ENCODE peak calls at places on chromosome 10, in five cellular contexts. D, J, F, P and K are unnamed samples. For H3K4me1, the result is how much of the 10 kb centered on the place peaks cover.

GRCh38 chr10:91090761-91091529 is 129.5 kb upstream of the PCGF5 start:
- DNase-seq in D (no peak), J (no peak), F (no peak), P (peak), K (no peak)

GRCh38 chr10:74824184-74825032 is 2.0 kb upstream of the KAT6B start:
- DNase-seq in D (no peak), J (peak), F (peak), P (peak), K (no peak)

GRCh38 chr10:125698599-125698998 is 15.6 kb upstream of the TEX36 start:
- DNase-seq in D (no peak), J (no peak), F (no peak), P (no peak), K (no peak)

GRCh38 chr10:12587408-12587807 is 238.1 kb downstream of the CAMK1D start:
- DNase-seq in D (no peak), J (no peak), F (no peak), P (no peak), K (no peak)

GRCh38 chr10:34649385-34649784 is 165.7 kb downstream of the PARD3 start:
- DNase-seq in D (no peak), J (no peak), F (no peak), P (no peak), K (no peak)

GRCh38 chr10:1532636-1533035 is 204.7 kb downstream of the ADARB2 start:
- DNase-seq in D (no peak), J (peak), F (no peak), P (no peak), K (no peak)

GRCh38 chr10:72545511-72545910 is 80.4 kb downstream of the MICU1 start:
- DNase-seq in D (no peak), J (no peak), F (no peak), P (no peak), K (no peak)

GRCh38 chr10:12308102-12308501 is 41.2 kb upstream of the CAMK1D start:
- DNase-seq in D (no peak), J (peak), F (no peak), P (no peak), K (no peak)

GRCh38 chr10:96292971-96293909 is 11.0 kb upstream of the DNTT start:
- DNase-seq in D (peak), J (no peak), F (no peak), P (peak), K (no peak)

GRCh38 chr10:63103971-63104409 is 29.1 kb upstream of the NRBF2 start:
- DNase-seq in D (no peak), J (no peak), F (no peak), P (no peak), K (no peak)

GRCh38 chr10:23063387-23064287 is 31.7 kb upstream of the MSRB2 start:
- DNase-seq in D (no peak), J (no peak), F (no peak), P (peak), K (no peak)

GRCh38 chr10:110398419-110399162 is 93.9 kb upstream of the SMNDC1 start:
- DNase-seq in D (no peak), J (peak), F (no peak), P (peak), K (peak)

GRCh38 chr10:75959209-75959608 is 527.8 kb downstream of the LRMDA start:
- DNase-seq in D (no peak), J (no peak), F (no peak), P (peak), K (no peak)

GRCh38 chr10:58431903-58432302 is 46.7 kb downstream of the TFAM start:
- DNase-seq in D (no peak), J (no peak), F (no peak), P (peak), K (no peak)

GRCh38 chr10:73039635-73040034 is 57.0 kb downstream of the P4HA1 start:
- DNase-seq in D (no peak), J (no peak), F (no peak), P (peak), K (no peak)

GRCh38 chr10:75466886-75467285 is 35.5 kb downstream of the LRMDA start:
- DNase-seq in D (no peak), J (no peak), F (no peak), P (no peak), K (no peak)

GRCh38 chr10:70528726-70529362 is 50.3 kb downstream of the PALD1 start:
- DNase-seq in D (no peak), J (no peak), F (no peak), P (peak), K (no peak)

GRCh38 chr10:33211123-33211878 is 123.2 kb downstream of the NRP1 start:
- DNase-seq in D (no peak), J (peak), F (peak), P (peak), K (no peak)

GRCh38 chr10:43598447-43598846 is 7.8 kb upstream of the ZNF485 start:
- DNase-seq in D (no peak), J (no peak), F (peak), P (peak), K (no peak)

GRCh38 chr10:90075995-90076394 is 374.6 kb downstream of the KIF20B start:
- DNase-seq in D (no peak), J (no peak), F (no peak), P (no peak), K (no peak)

GRCh38 chr10:24944512-24945255 is 7.7 kb downstream of the PRTFDC1 start:
- DNase-seq in D (no peak), J (no peak), F (no peak), P (peak), K (no peak)

GRCh38 chr10:131943021-131943814 is 38.5 kb downstream of the BNIP3 start:
- DNase-seq in D (peak), J (no peak), F (no peak), P (peak), K (no peak)

GRCh38 chr10:129042747-129043146 is 424.3 kb upstream of the MGMT start:
- DNase-seq in D (no peak), J (no peak), F (no peak), P (no peak), K (no peak)
- H3K4me1 ChIP-seq in D (under half), J (under half), F (under half), P (under half), K (under half)

DNA sequence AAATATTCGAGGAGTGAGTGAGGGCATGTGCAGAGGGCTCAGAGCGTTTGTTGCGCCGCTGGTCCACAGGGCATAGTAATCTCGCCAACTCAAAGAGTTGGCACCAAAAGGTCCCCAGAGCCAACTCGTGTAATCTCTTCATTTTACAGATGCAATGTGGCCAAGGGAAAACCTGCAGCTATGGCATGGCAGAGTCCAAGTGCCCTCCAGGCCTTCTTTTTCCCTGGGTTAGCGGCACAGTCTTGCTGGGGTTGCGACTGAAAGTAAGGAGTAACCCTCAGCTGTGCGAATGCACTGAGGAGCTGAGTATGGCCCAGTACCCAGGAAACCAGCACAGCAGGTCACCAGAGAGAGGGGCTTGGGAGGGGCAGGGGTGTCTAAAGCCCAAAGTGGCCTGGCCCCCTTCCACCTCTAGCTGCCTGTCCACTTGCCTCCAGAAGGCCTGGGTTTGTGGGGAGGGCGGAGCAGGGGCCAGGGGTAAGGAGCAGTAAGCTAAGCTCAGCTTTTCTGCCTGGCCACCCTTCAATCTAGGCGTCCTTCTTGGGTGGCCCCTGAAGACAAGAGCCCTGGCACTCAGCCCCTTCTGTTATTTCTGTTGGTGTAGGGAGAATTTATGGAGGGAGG is 3.3 kb upstream of the GAD2 start:
- DNase-seq in D (no peak), J (no peak), F (no peak), P (no peak), K (no peak)
- H3K4me3 ChIP-seq in D (no peak), J (no peak), F (no peak), P (no peak), K (no peak)

GRCh38 chr10:95286707-95287106 is 4.1 kb downstream of the PDLIM1 start:
- DNase-seq in D (no peak), J (no peak), F (no peak), P (no peak), K (no peak)
- H3K4me1 ChIP-seq in D (under half), J (under half), F (half or more), P (under half), K (half or more)

GRCh38 chr10:102409604-102410426 is 8.8 kb downstream of the PSD start:
- DNase-seq in D (no peak), J (no peak), F (no peak), P (no peak), K (no peak)
- H3K4me3 ChIP-seq in D (no peak), J (no peak), F (peak), P (no peak), K (peak)

GRCh38 chr10:79242620-79243152 is 104.6 kb upstream of the PPIF start:
- DNase-seq in D (no peak), J (peak), F (peak), P (peak), K (peak)

GRCh38 chr10:79244841-79245504 is 102.3 kb upstream of the PPIF start:
- DNase-seq in D (no peak), J (no peak), F (no peak), P (no peak), K (no peak)

GRCh38 chr10:79245539-79246208 is 101.6 kb upstream of the PPIF start:
- DNase-seq in D (no peak), J (no peak), F (no peak), P (no peak), K (no peak)

GRCh38 chr10:79243211-79244067 is 103.8 kb upstream of the PPIF start:
- DNase-seq in D (no peak), J (peak), F (no peak), P (no peak), K (peak)

GRCh38 chr10:79244068-79244442 is 103.2 kb upstream of the PPIF start:
- DNase-seq in D (no peak), J (no peak), F (no peak), P (no peak), K (no peak)
- H3K4me1 ChIP-seq in D (under half), J (under half), F (half or more), P (under half), K (half or more)

GRCh38 chr10:69222157-69223027 is 2.3 kb downstream of the HKDC1 start:
- DNase-seq in D (no peak), J (peak), F (no peak), P (peak), K (no peak)
- H3K4me3 ChIP-seq in D (no peak), J (peak), F (no peak), P (no peak), K (peak)

DNA sequence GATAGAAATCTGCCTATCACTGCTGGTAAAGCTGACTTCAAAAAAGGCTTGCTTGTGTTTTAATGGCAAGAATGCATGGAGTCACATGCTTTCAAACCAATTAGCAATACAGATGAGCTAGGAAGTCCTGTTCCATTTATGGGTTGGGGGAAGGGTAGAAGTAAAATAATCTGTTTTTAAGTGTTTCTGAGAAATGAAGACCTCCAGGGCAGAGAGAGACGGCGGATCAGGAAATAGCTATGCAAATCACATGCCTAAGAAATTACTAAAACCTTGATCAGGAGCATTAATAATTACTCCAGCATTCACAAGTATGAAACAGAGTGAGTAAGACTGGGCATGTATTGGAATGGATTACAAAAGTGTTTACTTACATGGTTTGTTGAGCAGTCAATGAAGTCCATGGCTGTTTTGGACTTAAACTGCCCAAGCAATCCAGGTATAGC is 142.0 kb downstream of the ARID5B start:
- DNase-seq in D (no peak), J (no peak), F (no peak), P (peak), K (no peak)
- H3K4me1 ChIP-seq in D (under half), J (half or more), F (half or more), P (half or more), K (half or more)

DNA sequence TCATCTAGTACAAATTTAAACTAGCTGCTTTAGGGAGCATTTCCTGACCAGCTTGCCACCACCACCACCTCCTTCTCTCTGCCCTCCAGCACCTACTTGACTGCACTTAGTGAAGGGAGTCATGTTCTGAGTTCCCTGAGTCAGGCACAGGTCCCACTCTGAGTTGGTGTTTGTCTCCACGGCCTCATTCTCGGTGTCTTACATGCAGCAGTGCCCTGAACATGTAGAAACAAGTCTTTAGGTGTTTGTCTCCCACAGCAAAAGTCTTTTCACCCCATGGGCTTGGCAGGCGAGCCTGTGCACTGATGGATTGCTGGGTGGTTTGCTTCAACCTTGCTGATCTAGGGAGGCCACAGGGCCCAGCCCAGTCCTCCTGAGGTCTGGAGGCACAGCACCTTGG is 16.9 kb downstream of the TSPAN14 start:
- DNase-seq in D (no peak), J (peak), F (no peak), P (no peak), K (no peak)
- H3K4me3 ChIP-seq in D (no peak), J (no peak), F (no peak), P (no peak), K (no peak)